ENCODE peak calls at places on chromosomes 3 and 15, in eight cellular contexts. P is ovary, T is adrenal gland, N is upper lobe of left lung, O is GM12891, H is stomach, E is HCT116, C is heart left ventricle. J is an unnamed sample.

GRCh38 chr3:57999423-58000115 is 8.7 kb upstream of the FLNB start:
- DNase-seq in P (no peak), T (no peak), N (no peak), O (no peak), H (no peak), E (no peak), C (no peak), J (no peak)

GRCh38 chr3:100602506-100603444 is 6.6 kb upstream of the ADGRG7 start:
- DNase-seq in P (no peak), T (no peak), N (no peak), O (no peak), H (no peak), E (peak), C (no peak), J (no peak)

GRCh38 chr3:96266395-96267187 is 547.8 kb upstream of the EPHA6 start:
- DNase-seq in P (no peak), T (no peak), N (no peak), O (no peak), H (no peak), E (no peak), C (no peak), J (no peak)

GRCh38 chr3:81451611-81452010 is 309.8 kb downstream of the GBE1 start:
- DNase-seq in P (no peak), T (no peak), N (no peak), O (no peak), H (no peak), E (no peak), C (no peak), J (no peak)

GRCh38 chr3:124793054-124793740 is 62.9 kb downstream of the UMPS start:
- DNase-seq in P (no peak), T (peak), N (no peak), O (no peak), H (no peak), E (no peak), C (peak), J (no peak)

GRCh38 chr15:75705854-75706681 is 6.6 kb downstream of the CSPG4 start:
- DNase-seq in P (no peak), T (no peak), N (no peak), O (no peak), H (no peak), E (no peak), C (peak), J (no peak)

GRCh38 chr3:101829066-101829830 is 20.1 kb upstream of the NFKBIZ start:
- DNase-seq in P (peak), T (peak), N (no peak), O (no peak), H (peak), E (no peak), C (peak), J (no peak)

GRCh38 chr15:39710681-39711080 is 72.0 kb downstream of the FSIP1 start:
- DNase-seq in P (no peak), T (no peak), N (no peak), O (no peak), H (no peak), E (no peak), C (no peak), J (no peak)

GRCh38 chr3:12955651-12956315 is 114.4 kb upstream of the RPL32 start:
- DNase-seq in P (no peak), T (no peak), N (no peak), O (no peak), H (no peak), E (no peak), C (no peak), J (peak)

GRCh38 chr3:27568393-27568792 is 84.2 kb upstream of the SLC4A7 start:
- DNase-seq in P (peak), T (peak), N (no peak), O (no peak), H (peak), E (no peak), C (peak), J (no peak)

GRCh38 chr3:129604942-129605592 is 1.4 kb downstream of the PLXND1 start:
- DNase-seq in P (no peak), T (no peak), N (no peak), O (no peak), H (no peak), E (no peak), C (no peak), J (no peak)

GRCh38 chr3:46580675-46581074 is 14.6 kb upstream of the LRRC2 start:
- DNase-seq in P (no peak), T (no peak), N (no peak), O (no peak), H (no peak), E (no peak), C (no peak), J (no peak)

GRCh38 chr3:46833346-46834300 is 29.6 kb downstream of the MYL3 start:
- DNase-seq in P (no peak), T (no peak), N (peak), O (no peak), H (no peak), E (no peak), C (no peak), J (no peak)

GRCh38 chr3:122940628-122941086 is 86.9 kb downstream of the SEMA5B start:
- DNase-seq in P (peak), T (peak), N (peak), O (no peak), H (no peak), E (no peak), C (peak), J (no peak)

GRCh38 chr3:186779204-186779603 is 4.2 kb upstream of the EIF4A2 start:
- DNase-seq in P (no peak), T (no peak), N (no peak), O (no peak), H (no peak), E (no peak), C (no peak), J (no peak)

GRCh38 chr15:73599934-73600333 is 33.3 kb downstream of the NPTN start:
- DNase-seq in P (no peak), T (peak), N (no peak), O (no peak), H (no peak), E (peak), C (no peak), J (no peak)

GRCh38 chr3:31377045-31377642 is 155.6 kb upstream of the STT3B start:
- DNase-seq in P (no peak), T (no peak), N (no peak), O (no peak), H (peak), E (peak), C (no peak), J (no peak)

GRCh38 chr3:32614956-32615355 is 44.3 kb upstream of the DYNC1LI1 start:
- DNase-seq in P (no peak), T (no peak), N (no peak), O (no peak), H (no peak), E (no peak), C (no peak), J (no peak)

GRCh38 chr3:143811602-143812001 is 36.7 kb downstream of the SLC9A9 start:
- DNase-seq in P (no peak), T (peak), N (no peak), O (no peak), H (no peak), E (no peak), C (peak), J (no peak)

GRCh38 chr15:90035835-90036220 is 34.7 kb downstream of the ZNF710 start:
- DNase-seq in P (no peak), T (peak), N (no peak), O (no peak), H (no peak), E (no peak), C (peak), J (no peak)

GRCh38 chr3:53056442-53056841 is 10.6 kb upstream of the SFMBT1 start:
- DNase-seq in P (no peak), T (no peak), N (no peak), O (no peak), H (peak), E (no peak), C (no peak), J (peak)

GRCh38 chr3:150180349-150180748 is 209.7 kb upstream of the PFN2 start:
- DNase-seq in P (no peak), T (no peak), N (no peak), O (no peak), H (no peak), E (no peak), C (no peak), J (no peak)

GRCh38 chr3:185401319-185401955 is 38.5 kb downstream of the MAP3K13 start:
- DNase-seq in P (no peak), T (no peak), N (no peak), O (no peak), H (no peak), E (no peak), C (no peak), J (no peak)

GRCh38 chr15:89174476-89174875 is 46.9 kb downstream of the RLBP1 start:
- DNase-seq in P (no peak), T (no peak), N (no peak), O (no peak), H (no peak), E (no peak), C (no peak), J (no peak)

GRCh38 chr3:25420885-25421284 is 7.2 kb upstream of the RARB start:
- DNase-seq in P (no peak), T (no peak), N (no peak), O (no peak), H (no peak), E (no peak), C (no peak), J (no peak)

GRCh38 chr3:8492744-8493511 is 8.7 kb upstream of the LMCD1 start:
- DNase-seq in P (no peak), T (no peak), N (no peak), O (no peak), H (no peak), E (no peak), C (no peak), J (no peak)

DNA sequence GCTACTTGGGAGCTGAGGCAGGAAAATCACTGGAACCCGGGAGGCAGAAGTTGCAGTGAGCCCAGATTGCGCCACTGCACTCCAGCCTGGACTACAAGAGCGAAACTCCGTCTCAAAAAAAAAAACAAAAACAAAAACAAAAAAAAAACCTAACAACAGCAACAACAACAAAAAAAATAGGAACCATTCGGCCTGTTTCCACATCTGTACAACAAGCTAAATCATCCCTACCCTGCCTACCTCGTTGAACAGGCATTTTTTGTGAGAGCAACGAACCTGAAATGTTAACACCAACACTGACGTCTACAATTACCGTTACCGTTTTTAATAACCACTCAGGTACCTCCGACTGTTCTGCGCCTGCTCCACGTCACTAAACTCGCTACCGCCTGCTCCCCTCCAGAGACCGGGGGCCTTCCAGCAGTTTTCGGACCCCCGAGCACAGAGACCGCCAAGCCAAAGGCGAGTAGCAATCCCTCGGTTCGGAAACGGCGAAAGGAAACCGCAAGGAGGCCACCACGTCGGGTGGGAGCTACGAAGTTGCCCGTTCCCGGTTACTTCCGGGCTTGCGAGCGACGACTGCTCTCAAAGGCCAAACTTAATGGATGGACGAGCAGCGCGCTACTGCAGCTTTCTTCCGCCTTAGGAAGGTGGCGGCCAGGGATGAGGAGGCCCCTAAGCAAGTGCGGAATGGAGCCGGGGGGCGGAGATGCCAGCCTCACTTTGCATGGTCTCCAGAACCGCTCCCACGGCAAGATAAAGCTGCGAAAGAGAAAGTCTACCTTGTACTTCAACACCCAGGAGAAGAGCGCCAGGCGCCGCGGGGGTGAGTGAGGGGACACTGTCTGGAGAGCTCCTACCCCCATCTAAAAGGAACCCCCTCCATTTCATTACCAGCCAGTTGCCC is at the start of the genes PIGB and PIGBOS1:
- DNase-seq in P (peak), T (peak), N (peak), O (peak), H (peak), E (peak), C (peak), J (peak)
- TF ChIP-seq POLR2A in P (peak), T (no peak), N (no peak), O (peak), H (no peak), E (peak), C (peak), J (peak)

DNA sequence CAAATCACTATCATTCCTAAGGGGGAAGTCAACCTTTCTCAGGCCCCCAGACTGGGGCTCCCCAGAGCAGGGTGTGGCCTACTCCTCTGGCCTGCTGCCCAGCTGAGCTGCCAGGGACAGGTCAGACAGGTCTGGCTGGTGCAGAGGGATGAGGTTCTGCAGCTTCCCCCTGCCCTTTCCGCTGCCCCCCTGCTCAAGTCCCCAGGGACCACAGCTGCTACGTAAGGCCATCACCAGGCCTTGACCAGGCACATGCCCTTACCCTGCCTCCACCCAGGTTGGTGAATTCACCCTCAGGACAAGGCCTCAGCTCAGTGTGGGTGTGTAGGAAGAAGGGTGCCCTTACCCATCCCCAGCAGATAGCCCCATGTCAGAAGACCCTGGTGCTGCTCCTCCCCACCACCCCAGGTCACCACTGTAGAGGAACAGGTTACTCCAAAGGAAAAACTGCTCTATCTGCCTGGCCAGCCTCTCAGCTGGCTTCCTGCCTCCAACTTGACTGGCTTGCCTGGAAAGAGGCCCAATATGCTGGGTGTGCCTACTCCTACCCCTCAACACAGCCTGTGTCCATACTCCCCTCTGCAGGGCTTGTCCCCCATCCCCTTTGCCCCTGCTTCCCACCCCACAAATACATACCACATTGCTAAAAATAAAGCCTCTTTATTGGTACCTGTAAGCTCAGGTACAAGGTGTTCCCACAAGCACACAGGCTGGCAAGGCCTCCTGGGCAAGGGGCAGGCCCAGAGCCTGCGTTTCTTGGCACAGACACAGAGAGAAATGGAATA is 12.0 kb downstream of the CSRNP1 start:
- DNase-seq in P (peak), T (peak), N (peak), O (no peak), H (peak), E (no peak), C (peak), J (peak)
- TF ChIP-seq POLR2A in P (no peak), T (no peak), N (no peak), O (peak), H (no peak), E (no peak), C (no peak), J (no peak)

GRCh38 chr15:57312323-57313133 is 63.8 kb upstream of the CGNL1 start:
- DNase-seq in P (no peak), T (no peak), N (no peak), O (no peak), H (peak), E (no peak), C (peak), J (no peak)
- TF ChIP-seq POLR2A in P (no peak), T (no peak), N (no peak), O (no peak), H (no peak), E (no peak), C (no peak), J (no peak)

GRCh38 chr3:190000861-190001196 is 119.9 kb downstream of the P3H2 start:
- DNase-seq in P (no peak), T (no peak), N (no peak), O (no peak), H (no peak), E (no peak), C (no peak), J (no peak)

GRCh38 chr3:189999718-190000117 is 121.0 kb downstream of the P3H2 start:
- DNase-seq in P (no peak), T (no peak), N (no peak), O (no peak), H (no peak), E (no peak), C (no peak), J (no peak)

GRCh38 chr3:190003730-190004129 is 117.0 kb downstream of the P3H2 start:
- DNase-seq in P (no peak), T (peak), N (no peak), O (no peak), H (no peak), E (peak), C (peak), J (no peak)

GRCh38 chr3:190001426-190001825 is 119.3 kb downstream of the P3H2 start:
- DNase-seq in P (no peak), T (no peak), N (no peak), O (no peak), H (no peak), E (no peak), C (no peak), J (no peak)

DNA sequence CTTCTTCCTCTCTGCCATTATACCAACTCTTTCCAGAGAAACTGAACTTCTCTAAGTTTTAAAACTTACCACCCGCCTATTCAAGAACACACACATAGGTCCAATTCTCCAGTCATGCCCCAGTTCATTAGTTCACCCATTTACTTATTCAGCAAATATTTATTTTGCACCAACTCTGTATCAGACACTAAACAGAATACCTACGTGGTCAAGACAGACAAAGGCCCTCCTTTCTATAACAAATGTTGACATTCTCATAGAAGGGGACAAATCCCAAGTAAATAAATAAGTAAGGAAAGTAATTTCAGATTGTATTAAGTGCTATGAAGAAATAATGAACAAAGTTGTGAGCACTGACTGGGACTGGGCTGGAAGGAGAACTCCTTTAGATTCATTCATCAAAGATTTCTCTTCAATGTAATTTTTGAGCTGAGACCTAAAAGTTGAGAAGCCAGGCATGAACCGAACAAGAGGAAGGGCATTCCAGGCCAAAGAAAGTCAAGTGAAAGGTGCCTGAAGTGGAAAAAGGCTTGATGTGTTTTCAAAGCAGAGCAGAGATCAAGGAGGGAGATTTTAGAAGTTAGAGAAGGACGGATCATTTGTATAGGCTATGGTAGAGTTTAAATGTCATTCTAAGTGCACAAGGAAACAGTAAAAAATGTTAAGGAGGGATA is 120.4 kb downstream of the P3H2 start:
- DNase-seq in P (no peak), T (no peak), N (no peak), O (no peak), H (no peak), E (no peak), C (no peak), J (no peak)
- TF ChIP-seq POLR2A in P (no peak), T (no peak), N (no peak), O (no peak), H (no peak), E (no peak), C (no peak), J (no peak)

DNA sequence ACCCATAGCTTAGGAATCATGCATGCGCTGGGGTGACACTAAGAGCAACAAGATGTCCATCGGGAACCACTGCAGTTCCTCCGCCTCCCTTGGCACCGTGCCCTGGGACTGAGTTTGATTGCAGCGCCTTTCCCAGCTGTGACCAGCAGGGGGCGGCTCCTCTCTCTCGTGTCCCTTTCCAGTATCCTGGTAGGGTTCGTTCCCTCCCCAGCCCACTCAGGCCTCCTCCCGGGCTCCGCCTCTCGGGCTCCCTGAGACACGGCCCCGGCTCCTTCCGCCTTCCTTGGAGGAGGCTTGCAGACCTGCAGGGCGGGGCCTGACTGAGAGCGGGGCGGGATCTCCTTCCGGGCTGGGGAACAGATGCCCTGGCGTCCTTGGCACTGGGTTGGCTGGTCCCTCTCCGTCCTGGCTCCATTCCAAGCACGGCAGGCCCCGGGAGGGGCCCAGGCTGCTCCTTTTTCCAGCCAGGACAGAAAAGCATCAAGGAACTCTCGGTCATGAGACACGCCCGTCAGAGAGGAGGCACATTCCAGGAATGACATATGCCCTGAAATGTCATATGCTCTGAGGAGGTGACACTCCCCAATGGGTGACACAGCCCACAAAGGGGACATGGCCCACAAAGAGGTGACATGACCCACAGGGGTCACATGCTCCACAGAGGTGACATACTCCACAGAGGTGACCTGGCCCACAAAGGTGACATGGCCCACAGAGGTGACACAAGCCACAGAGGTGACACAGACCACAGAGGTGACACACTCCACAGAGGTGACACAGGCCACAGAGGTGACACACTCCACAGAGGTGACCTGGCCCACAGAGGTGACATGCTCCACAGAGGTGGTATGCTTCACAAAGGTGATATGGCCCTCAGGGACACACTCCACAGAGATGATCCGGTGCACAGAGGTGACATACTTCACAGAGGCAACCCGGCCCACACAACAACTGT is 79.0 kb downstream of the ABHD5 start:
- DNase-seq in P (peak), T (peak), N (peak), O (peak), H (peak), E (peak), C (peak), J (peak)
- TF ChIP-seq POLR2A in P (no peak), T (no peak), N (no peak), O (no peak), H (no peak), E (peak), C (peak), J (no peak)